ENCODE peak calls at places on chromosomes 6 and 20, in four cellular contexts. U, C, Y and T are unnamed samples.

GRCh38 chr6:140462495-140463311 is 1088.3 kb upstream of the CITED2 start:
- DNase-seq in U (no peak), C (no peak), Y (no peak), T (no peak)

GRCh38 chr6:105488521-105489212 is 85.8 kb upstream of the PREP start:
- DNase-seq in U (no peak), C (no peak), Y (no peak), T (no peak)

GRCh38 chr6:157982297-157982579 is 575 bp downstream of the SYNJ2 start:
- DNase-seq in U (no peak), C (no peak), Y (no peak), T (peak)

GRCh38 chr6:44004625-44005506 is 122.4 kb downstream of the MRPL14 start:
- DNase-seq in U (no peak), C (no peak), Y (no peak), T (no peak)

GRCh38 chr6:119552016-119552415 is 202.5 kb upstream of the MAN1A1 start:
- DNase-seq in U (no peak), C (no peak), Y (no peak), T (no peak)

GRCh38 chr6:164763788-164764187 is 545.6 kb downstream of the C6orf118 start:
- DNase-seq in U (no peak), C (peak), Y (no peak), T (no peak)

GRCh38 chr20:25860531-25861150 is 164.0 kb upstream of the ZNF337 start:
- DNase-seq in U (no peak), C (no peak), Y (no peak), T (no peak)

GRCh38 chr20:62782893-62783278 is 13.4 kb upstream of the MRGBP start:
- DNase-seq in U (no peak), C (no peak), Y (no peak), T (no peak)

GRCh38 chr20:19864130-19864529 is 106.1 kb downstream of the RIN2 start:
- DNase-seq in U (no peak), C (no peak), Y (no peak), T (no peak)

GRCh38 chr6:47306887-47307286 is 2.8 kb downstream of the TNFRSF21 start:
- DNase-seq in U (no peak), C (peak), Y (no peak), T (no peak)

GRCh38 chr6:63897459-63897858 is 261.9 kb downstream of the PHF3 start:
- DNase-seq in U (no peak), C (no peak), Y (no peak), T (no peak)

GRCh38 chr20:41058007-41058673 is 29.5 kb downstream of the TOP1 start:
- DNase-seq in U (no peak), C (no peak), Y (no peak), T (no peak)

DNA sequence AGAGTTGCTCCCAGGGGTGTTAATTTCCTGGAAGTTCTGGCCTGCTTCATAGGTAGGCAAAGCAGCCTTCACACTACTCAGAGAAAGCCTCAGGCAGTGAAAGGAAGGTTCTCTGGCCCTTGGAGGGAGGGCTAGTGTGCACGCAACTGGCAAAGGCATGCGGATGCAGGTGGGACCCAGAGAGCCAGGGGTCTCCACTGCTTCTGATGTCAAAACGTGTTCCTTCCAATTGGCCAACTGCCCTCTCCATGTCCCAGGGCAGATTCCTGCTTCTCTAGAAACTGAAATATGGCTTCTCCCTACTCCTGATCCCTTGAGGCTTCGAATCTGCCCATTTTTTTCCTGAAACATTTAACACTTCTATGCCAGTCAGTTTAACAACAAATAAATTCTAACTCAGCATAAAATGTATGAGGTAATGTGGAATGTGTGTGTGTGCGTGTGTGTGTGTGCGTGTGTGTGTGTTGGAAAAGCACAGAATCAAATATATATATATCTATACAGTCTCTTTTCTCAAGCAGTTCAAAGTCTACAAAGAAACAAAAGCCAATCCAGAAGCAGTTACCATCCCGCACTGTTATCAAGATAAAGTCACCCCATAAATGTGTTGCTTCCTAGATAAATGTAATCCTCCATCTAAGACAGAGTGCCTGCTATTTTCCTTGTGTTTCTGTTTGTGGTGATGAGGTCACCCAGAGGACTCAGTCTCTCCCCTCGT is 93.9 kb upstream of the HIVEP1 start:
- DNase-seq in U (no peak), C (no peak), Y (no peak), T (no peak)
- H3K27ac ChIP-seq in U (peak), C (peak), Y (no peak), T (no peak)

GRCh38 chr6:49514571-49515484 is 15.1 kb downstream of the GLYATL3 start:
- DNase-seq in U (no peak), C (no peak), Y (no peak), T (no peak)
- H3K27ac ChIP-seq in U (no peak), C (no peak), Y (no peak), T (no peak)

DNA sequence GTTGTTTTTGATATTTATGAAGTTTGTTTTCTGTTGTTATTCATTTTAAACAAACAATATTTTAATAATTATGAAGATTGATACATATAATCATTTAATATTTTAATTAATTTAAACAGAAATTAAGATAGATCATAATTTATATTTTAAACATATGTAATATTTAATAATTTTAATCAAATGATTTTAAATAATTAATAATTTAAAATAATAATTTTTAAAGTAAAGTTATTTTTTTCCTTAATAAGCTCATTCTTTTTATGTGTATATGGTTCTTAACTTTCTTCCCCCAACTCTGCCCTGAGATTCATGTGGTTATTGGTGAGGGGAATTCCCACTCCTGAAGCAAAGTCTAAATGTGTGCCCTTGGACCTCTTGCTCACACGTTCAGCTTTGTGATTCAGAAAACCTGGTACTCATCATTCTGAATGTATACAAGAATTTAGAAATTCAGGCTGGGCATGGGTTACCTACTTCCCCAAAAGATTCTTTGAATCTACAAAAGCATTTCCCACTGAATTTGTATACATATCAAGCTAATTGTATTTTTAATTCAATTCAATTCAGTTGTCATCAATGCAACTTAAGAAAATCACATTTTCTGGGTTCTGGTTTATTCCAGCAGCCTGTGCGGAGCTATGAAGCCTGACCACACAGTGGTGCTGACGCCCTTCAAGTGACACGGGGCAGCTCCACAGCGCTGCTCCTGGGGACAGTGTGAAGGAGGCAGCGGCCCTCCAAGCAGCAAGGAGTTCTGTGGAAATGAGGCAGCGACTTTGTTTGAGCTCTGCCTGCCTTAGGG is 168.9 kb upstream of the UST start:
- DNase-seq in U (peak), C (peak), Y (peak), T (peak)
- H3K27ac ChIP-seq in U (no peak), C (no peak), Y (no peak), T (no peak)

DNA sequence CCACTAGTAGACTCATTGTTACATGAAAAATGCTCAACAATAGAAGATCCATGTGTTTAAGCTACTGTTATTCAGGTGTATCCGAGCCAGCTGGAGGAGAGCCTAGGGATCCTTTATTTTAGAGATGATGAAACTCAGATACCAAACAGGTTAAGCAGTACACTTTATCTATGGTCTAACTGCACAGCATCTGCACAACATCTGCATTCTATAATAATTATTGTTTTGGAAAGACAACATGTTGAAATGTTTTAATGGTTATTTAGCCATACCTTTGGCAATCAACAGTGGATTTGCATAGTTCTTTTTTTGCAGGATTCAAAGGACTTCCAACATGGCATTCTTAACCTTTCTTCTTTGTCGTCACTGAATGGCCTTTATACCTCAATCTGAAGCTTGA is 134.1 kb downstream of the RFPL4B start:
- DNase-seq in U (no peak), C (no peak), Y (no peak), T (no peak)
- H3K27ac ChIP-seq in U (no peak), C (no peak), Y (no peak), T (no peak)

GRCh38 chr20:38217791-38218565 is 42.6 kb downstream of the KIAA1755 start:
- DNase-seq in U (no peak), C (no peak), Y (peak), T (peak)

GRCh38 chr20:38216736-38217595 is 43.6 kb downstream of the KIAA1755 start:
- DNase-seq in U (no peak), C (no peak), Y (no peak), T (no peak)

GRCh38 chr20:38219006-38219950 is 41.3 kb downstream of the KIAA1755 start:
- DNase-seq in U (no peak), C (no peak), Y (no peak), T (no peak)

GRCh38 chr20:38220587-38220986 is 39.9 kb downstream of the KIAA1755 start:
- DNase-seq in U (no peak), C (no peak), Y (no peak), T (no peak)

GRCh38 chr20:38218566-38218885 is 42.0 kb downstream of the KIAA1755 start:
- DNase-seq in U (no peak), C (no peak), Y (no peak), T (no peak)
- H3K27ac ChIP-seq in U (no peak), C (no peak), Y (peak), T (no peak)

GRCh38 chr6:131995924-131996323 is 44.8 kb upstream of the CCN2 start:
- DNase-seq in U (no peak), C (no peak), Y (no peak), T (no peak)

GRCh38 chr6:131998255-131998982 is 47.2 kb upstream of the CCN2 start:
- DNase-seq in U (no peak), C (no peak), Y (no peak), T (no peak)

GRCh38 chr6:132000296-132000695 is 49.1 kb upstream of the CCN2 start:
- DNase-seq in U (no peak), C (no peak), Y (no peak), T (no peak)

GRCh38 chr6:131997450-131998153 is 46.4 kb upstream of the CCN2 start:
- DNase-seq in U (no peak), C (no peak), Y (no peak), T (no peak)

DNA sequence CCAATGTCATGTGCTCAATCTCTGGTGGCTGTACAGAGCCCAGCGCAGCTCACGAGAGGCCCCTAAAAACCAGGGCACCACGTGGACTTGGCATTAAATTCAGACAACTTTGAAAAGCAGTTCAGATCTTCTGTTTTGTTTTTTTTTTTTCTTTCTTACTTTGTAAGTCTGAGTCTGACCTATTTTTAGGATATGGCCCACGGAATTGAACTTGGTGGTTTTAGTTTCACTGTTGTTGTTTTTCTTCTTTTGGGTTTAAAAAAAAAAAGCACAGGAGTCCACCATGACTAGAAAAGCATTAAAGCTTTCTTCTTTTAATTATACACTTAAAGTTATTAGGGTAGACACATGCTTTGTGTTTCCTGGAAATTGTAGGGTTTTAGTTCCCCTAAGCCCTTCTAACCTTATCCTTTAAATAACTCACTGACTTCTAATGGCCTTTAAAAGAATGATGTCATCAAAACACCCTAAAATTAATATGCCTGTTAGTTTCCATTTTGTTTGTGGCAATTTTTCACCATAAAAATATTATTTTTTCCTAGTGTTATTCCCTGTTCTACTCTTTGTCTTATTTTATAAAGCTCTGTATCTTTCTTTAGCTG is 48.5 kb upstream of the CCN2 start:
- DNase-seq in U (no peak), C (no peak), Y (no peak), T (no peak)
- H3K27ac ChIP-seq in U (no peak), C (peak), Y (peak), T (no peak)

GRCh38 chr6:14380421-14380820 is 262.8 kb downstream of the CD83 start:
- DNase-seq in U (no peak), C (no peak), Y (no peak), T (no peak)
- H3K27ac ChIP-seq in U (no peak), C (no peak), Y (no peak), T (no peak)

GRCh38 chr6:13711384-13711725 is 280 bp downstream of the RANBP9 start:
- DNase-seq in U (peak), C (no peak), Y (no peak), T (no peak)
- H3K27ac ChIP-seq in U (no peak), C (peak), Y (peak), T (peak)